ENCODE peak calls at places on chromosomes 4 and X, in seven cellular contexts. B, I, L, Z, R, P and S are unnamed samples.

GRCh38 chr4:8465615-8466611 is 25.3 kb downstream of the TRMT44 start:
- DNase-seq in B (no peak), I (no peak), L (no peak), Z (no peak), R (no peak), P (no peak), S (no peak)

GRCh38 chr4:183284965-183285364 is 35.1 kb downstream of the CLDN22 start:
- DNase-seq in B (no peak), I (no peak), L (peak), Z (no peak), R (no peak), P (peak), S (no peak)

GRCh38 chr4:81358173-81358572 is 113.5 kb downstream of the RASGEF1B start:
- DNase-seq in B (no peak), I (no peak), L (no peak), Z (no peak), R (no peak), P (no peak), S (no peak)

GRCh38 chr4:1795304-1796195 is 2.5 kb downstream of the FGFR3 start:
- DNase-seq in B (no peak), I (no peak), L (no peak), Z (no peak), R (no peak), P (no peak), S (no peak)

GRCh38 chr4:125546272-125546671 is 231.5 kb downstream of the FAT4 start:
- DNase-seq in B (no peak), I (no peak), L (no peak), Z (no peak), R (no peak), P (no peak), S (no peak)

GRCh38 chr4:168384437-168385141 is 66.0 kb upstream of the DDX60 start:
- DNase-seq in B (no peak), I (no peak), L (no peak), Z (no peak), R (no peak), P (no peak), S (no peak)

GRCh38 chr4:97493815-97494518 is 649.3 kb downstream of the STPG2 start:
- DNase-seq in B (no peak), I (no peak), L (no peak), Z (no peak), R (no peak), P (no peak), S (no peak)

GRCh38 chr4:113013746-113014145 is 35.7 kb upstream of the ANK2 start:
- DNase-seq in B (no peak), I (no peak), L (no peak), Z (no peak), R (no peak), P (peak), S (no peak)

GRCh38 chr4:13956947-13957346 is 329.4 kb upstream of the BOD1L1 start:
- DNase-seq in B (no peak), I (no peak), L (no peak), Z (no peak), R (no peak), P (no peak), S (no peak)
- TF ChIP-seq CTCF in B (no peak), I (no peak), L (no peak), Z (no peak), R (no peak), P (no peak), S (no peak)

GRCh38 chrX:153830632-153831434 is 489 bp upstream of the PDZD4 start:
- DNase-seq in B (no peak), I (no peak), L (no peak), Z (no peak), R (no peak), P (no peak), S (no peak)
- H3K4me3 ChIP-seq in B (peak), I (no peak), L (no peak), Z (no peak), R (peak), P (no peak), S (no peak)

GRCh38 chr4:89751416-89751815 is 85.5 kb downstream of the SNCA start:
- DNase-seq in B (no peak), I (no peak), L (no peak), Z (no peak), R (no peak), P (no peak), S (no peak)

GRCh38 chr4:89754531-89754930 is 82.4 kb downstream of the SNCA start:
- DNase-seq in B (no peak), I (no peak), L (peak), Z (no peak), R (no peak), P (peak), S (no peak)

GRCh38 chr4:89755210-89755609 is 81.8 kb downstream of the SNCA start:
- DNase-seq in B (no peak), I (no peak), L (peak), Z (no peak), R (no peak), P (no peak), S (no peak)

GRCh38 chr4:89753601-89754066 is 83.3 kb downstream of the SNCA start:
- DNase-seq in B (no peak), I (no peak), L (peak), Z (no peak), R (no peak), P (peak), S (peak)

GRCh38 chr4:89752932-89753598 is 83.9 kb downstream of the SNCA start:
- DNase-seq in B (no peak), I (no peak), L (peak), Z (no peak), R (no peak), P (peak), S (peak)
- TF ChIP-seq CTCF in B (no peak), I (no peak), L (no peak), Z (no peak), R (no peak), P (no peak), S (no peak)

GRCh38 chr4:86961103-86961502 is 26.3 kb downstream of the AFF1 start:
- DNase-seq in B (no peak), I (no peak), L (no peak), Z (no peak), R (no peak), P (no peak), S (no peak)

GRCh38 chr4:86963697-86964096 is 28.9 kb downstream of the AFF1 start:
- DNase-seq in B (no peak), I (no peak), L (no peak), Z (no peak), R (no peak), P (no peak), S (no peak)

GRCh38 chr4:86959588-86960500 is 25.0 kb downstream of the AFF1 start:
- DNase-seq in B (no peak), I (no peak), L (no peak), Z (no peak), R (no peak), P (no peak), S (no peak)

GRCh38 chr4:86960557-86960959 is 25.7 kb downstream of the AFF1 start:
- DNase-seq in B (no peak), I (no peak), L (peak), Z (no peak), R (no peak), P (peak), S (no peak)

DNA sequence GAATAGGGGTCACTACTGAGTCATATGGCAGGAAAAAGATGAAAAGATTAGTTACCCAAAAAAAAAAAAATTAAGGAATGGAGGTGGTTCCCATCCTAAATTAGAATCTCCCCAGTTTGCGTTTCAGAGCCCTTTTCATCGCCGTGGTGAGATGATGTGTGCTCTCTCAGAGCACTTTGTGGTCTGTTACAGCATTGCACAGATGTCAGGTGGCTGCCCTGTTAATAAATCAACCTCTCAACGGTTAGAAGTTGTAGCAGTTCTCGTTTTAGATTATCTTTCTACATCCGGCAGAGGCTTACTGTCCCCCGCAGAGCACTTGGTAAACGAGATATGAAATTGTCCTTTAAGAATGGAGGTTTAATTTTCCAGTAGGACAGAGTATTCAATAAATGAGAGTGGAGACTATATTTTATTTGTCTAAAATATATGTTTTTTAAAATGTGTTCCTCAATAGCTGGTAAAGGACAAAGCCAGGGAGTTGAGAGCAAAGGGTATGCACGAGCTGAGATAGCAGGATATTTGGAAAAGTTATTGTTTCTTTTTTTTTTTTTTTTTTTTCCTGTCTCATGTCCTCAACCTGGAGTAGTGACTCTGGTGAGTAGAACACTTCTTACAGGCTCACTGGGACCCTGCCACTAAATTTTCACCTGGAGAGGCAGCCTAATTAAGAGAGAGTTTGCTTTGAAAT is 26.9 kb downstream of the AFF1 start:
- DNase-seq in B (no peak), I (peak), L (peak), Z (no peak), R (no peak), P (peak), S (no peak)
- H3K4me3 ChIP-seq in B (no peak), I (peak), L (no peak), Z (no peak), R (no peak), P (no peak), S (no peak)

DNA sequence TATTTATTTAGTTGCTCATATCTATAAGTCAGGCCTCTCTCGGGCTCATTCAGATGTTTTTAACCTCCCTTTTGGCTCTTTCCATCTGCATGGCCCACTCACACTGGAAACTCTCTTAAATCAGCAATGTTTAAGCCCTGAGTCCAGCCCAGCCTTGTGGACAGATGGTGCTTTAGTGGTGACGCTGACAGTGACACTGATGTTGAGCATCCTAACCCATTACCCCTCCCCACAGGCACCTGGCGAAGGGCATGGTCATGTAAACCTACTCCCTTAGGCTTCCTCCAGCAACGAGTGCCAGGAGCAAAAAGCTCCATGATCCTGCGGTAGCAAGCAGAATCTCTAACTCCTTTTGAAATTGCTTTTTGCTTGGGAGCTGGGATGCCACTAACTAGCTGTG is 569.6 kb downstream of the BCOR start:
- DNase-seq in B (no peak), I (no peak), L (no peak), Z (no peak), R (no peak), P (no peak), S (no peak)
- TF ChIP-seq CTCF in B (no peak), I (no peak), L (no peak), Z (no peak), R (no peak), P (no peak), S (no peak)

DNA sequence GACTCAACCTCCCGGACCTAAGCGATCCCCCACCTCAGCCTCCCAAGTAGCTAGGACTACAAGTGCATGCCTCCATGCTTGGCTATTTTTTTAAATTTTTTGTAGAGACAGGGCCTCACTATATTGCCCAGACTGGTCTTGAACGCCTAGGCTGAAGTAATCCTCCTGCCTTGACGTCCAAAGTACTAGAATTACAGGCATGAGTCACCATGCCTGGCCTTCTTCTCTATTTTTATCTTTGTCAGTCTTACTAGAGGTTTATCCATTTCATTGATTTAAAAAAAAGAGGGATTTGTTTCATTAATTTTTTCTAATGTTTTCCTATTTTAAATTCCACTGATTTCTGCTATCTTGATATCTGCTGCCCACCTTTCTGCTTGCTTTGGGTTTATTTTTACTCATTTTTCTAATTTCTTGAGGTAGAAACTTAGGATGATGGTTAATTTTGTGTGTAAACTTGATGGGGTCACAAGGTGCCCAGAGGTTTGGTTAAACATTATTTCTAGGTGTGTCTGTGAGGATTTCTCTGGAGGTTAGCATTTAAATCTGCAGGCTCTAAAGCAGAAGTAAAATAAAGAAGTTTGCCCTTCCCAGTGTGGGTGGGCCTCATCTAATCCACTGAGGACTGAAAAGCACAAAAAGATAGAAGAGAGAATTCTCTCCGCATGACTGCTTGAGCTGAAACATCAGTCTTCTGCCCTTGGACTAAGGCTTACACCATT is 116.2 kb upstream of the DCLK2 start:
- DNase-seq in B (no peak), I (no peak), L (peak), Z (no peak), R (no peak), P (peak), S (peak)
- H3K4me3 ChIP-seq in B (no peak), I (no peak), L (no peak), Z (no peak), R (no peak), P (no peak), S (no peak)

GRCh38 chr4:82542642-82543041 is 19.1 kb downstream of the TMEM150C start:
- DNase-seq in B (no peak), I (no peak), L (no peak), Z (no peak), R (no peak), P (no peak), S (no peak)
- TF ChIP-seq CTCF in B (no peak), I (no peak), L (no peak), Z (no peak), R (no peak), P (no peak), S (no peak)